ENCODE peak calls at places on chromosomes 16 and 17, in six cellular contexts. One of them, this sample, is unnamed.

GRCh38 chr17:39735882-39736281 is 1.9 kb upstream of the GRB7 start:
- DNase-seq in GM12891: no peak
- DNase-seq in HepG2: no peak
- DNase-seq in K562: no peak
- DNase-seq in GM12878: no peak
- DNase-seq in H1: no peak
- DNase-seq in this sample: no peak

GRCh38 chr16:75624921-75625334 is 1.8 kb upstream of the ADAT1 start:
- DNase-seq in GM12891: no peak
- DNase-seq in HepG2: peak
- DNase-seq in K562: peak
- DNase-seq in GM12878: no peak
- DNase-seq in H1: no peak
- DNase-seq in this sample: no peak

GRCh38 chr17:37191219-37191618 is 184.6 kb upstream of the C17orf78 start:
- DNase-seq in GM12891: no peak
- DNase-seq in HepG2: no peak
- DNase-seq in K562: no peak
- DNase-seq in GM12878: no peak
- DNase-seq in H1: no peak
- DNase-seq in this sample: no peak

GRCh38 chr17:44935116-44935515 is 12.5 kb downstream of the KIF18B start:
- DNase-seq in GM12891: no peak
- DNase-seq in HepG2: no peak
- DNase-seq in K562: no peak
- DNase-seq in GM12878: no peak
- DNase-seq in H1: no peak
- DNase-seq in this sample: no peak

GRCh38 chr16:13594798-13595197 is 325.2 kb upstream of the ERCC4 start:
- DNase-seq in GM12891: no peak
- DNase-seq in HepG2: no peak
- DNase-seq in K562: no peak
- DNase-seq in GM12878: no peak
- DNase-seq in H1: peak
- DNase-seq in this sample: no peak

GRCh38 chr16:63913278-63913677 is 1208.6 kb downstream of the CDH11 start:
- DNase-seq in GM12891: no peak
- DNase-seq in HepG2: no peak
- DNase-seq in K562: no peak
- DNase-seq in GM12878: no peak
- DNase-seq in H1: no peak
- DNase-seq in this sample: no peak

GRCh38 chr17:5897320-5897911 is 172.8 kb upstream of the WSCD1 start:
- DNase-seq in GM12891: no peak
- DNase-seq in HepG2: no peak
- DNase-seq in K562: no peak
- DNase-seq in GM12878: no peak
- DNase-seq in H1: no peak
- DNase-seq in this sample: no peak

GRCh38 chr16:85004587-85005205 is 6.6 kb downstream of the ZDHHC7 start:
- DNase-seq in GM12891: no peak
- DNase-seq in HepG2: no peak
- DNase-seq in K562: peak
- DNase-seq in GM12878: no peak
- DNase-seq in H1: no peak
- DNase-seq in this sample: no peak

GRCh38 chr17:75812096-75813001 is 27.7 kb downstream of the UNK start:
- DNase-seq in GM12891: no peak
- DNase-seq in HepG2: no peak
- DNase-seq in K562: no peak
- DNase-seq in GM12878: no peak
- DNase-seq in H1: no peak
- DNase-seq in this sample: no peak

GRCh38 chr17:21218101-21218500 is 4.1 kb upstream of the TMEM11 start:
- DNase-seq in GM12891: no peak
- DNase-seq in HepG2: no peak
- DNase-seq in K562: no peak
- DNase-seq in GM12878: no peak
- DNase-seq in H1: no peak
- DNase-seq in this sample: no peak

GRCh38 chr16:51261919-51262318 is 110.8 kb upstream of the SALL1 start:
- DNase-seq in GM12891: no peak
- DNase-seq in HepG2: no peak
- DNase-seq in K562: no peak
- DNase-seq in GM12878: no peak
- DNase-seq in H1: no peak
- DNase-seq in this sample: no peak

GRCh38 chr17:67980456-67980855 is 15.8 kb downstream of the C17orf58 start:
- DNase-seq in GM12891: no peak
- DNase-seq in HepG2: no peak
- DNase-seq in K562: no peak
- DNase-seq in GM12878: no peak
- DNase-seq in H1: peak
- DNase-seq in this sample: no peak

GRCh38 chr17:30921544-30922196 is at the start of gene ADAP2:
- DNase-seq in GM12891: peak
- DNase-seq in HepG2: no peak
- DNase-seq in K562: peak
- DNase-seq in GM12878: no peak
- DNase-seq in H1: peak
- DNase-seq in this sample: peak
- TF ChIP-seq TAF1 in GM12891: no peak
- TF ChIP-seq TAF1 in HepG2: no peak
- TF ChIP-seq TAF1 in K562: no peak
- TF ChIP-seq TAF1 in GM12878: no peak
- TF ChIP-seq TAF1 in H1: no peak
- TF ChIP-seq TAF1 in this sample: no peak

GRCh38 chr16:88118376-88118775 is 167.1 kb downstream of the BANP start:
- DNase-seq in GM12891: no peak
- DNase-seq in HepG2: no peak
- DNase-seq in K562: no peak
- DNase-seq in GM12878: no peak
- DNase-seq in H1: no peak
- DNase-seq in this sample: no peak

GRCh38 chr16:88120812-88121211 is 169.6 kb downstream of the BANP start:
- DNase-seq in GM12891: no peak
- DNase-seq in HepG2: no peak
- DNase-seq in K562: no peak
- DNase-seq in GM12878: no peak
- DNase-seq in H1: no peak
- DNase-seq in this sample: no peak

GRCh38 chr16:88113545-88114045 is 162.4 kb downstream of the BANP start:
- DNase-seq in GM12891: no peak
- DNase-seq in HepG2: no peak
- DNase-seq in K562: no peak
- DNase-seq in GM12878: no peak
- DNase-seq in H1: no peak
- DNase-seq in this sample: no peak

GRCh38 chr16:88119881-88120280 is 168.6 kb downstream of the BANP start:
- DNase-seq in GM12891: no peak
- DNase-seq in HepG2: no peak
- DNase-seq in K562: no peak
- DNase-seq in GM12878: no peak
- DNase-seq in H1: no peak
- DNase-seq in this sample: no peak

DNA sequence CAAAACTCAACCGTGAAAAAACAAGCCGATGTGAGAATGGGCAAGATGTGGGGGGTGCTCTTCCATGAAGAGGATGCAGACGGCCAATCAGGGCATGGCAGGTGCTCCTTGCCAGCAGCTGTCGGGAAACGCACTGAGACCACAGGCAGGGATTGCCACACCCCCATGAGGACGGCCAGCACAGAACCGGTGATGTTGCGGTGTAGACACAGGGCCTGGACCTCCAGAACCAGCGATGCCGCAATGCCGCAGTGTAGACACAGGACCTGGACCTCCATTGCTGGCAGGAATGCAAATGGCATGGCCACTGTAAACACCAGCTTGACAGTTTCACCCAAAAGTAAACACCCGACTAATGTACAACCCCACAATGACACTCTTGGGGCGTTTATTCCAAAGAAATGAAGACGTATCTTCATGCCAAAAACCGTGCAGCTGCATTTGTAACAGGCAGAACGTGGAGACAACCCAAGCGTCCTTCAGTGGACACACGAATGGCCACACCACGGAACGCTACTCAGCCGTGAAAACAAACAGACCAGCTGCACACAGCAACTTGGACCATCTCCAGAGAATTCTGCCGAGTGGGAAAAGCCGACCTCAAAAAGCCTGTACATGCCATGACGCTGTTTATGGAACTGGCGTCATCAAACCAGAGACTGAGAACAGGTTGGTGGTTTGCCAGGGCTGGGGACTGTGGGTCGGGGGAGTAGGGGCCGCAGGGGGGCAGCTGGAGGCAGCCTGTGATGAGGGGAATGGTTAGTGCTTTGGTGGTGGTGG is 165.1 kb downstream of the BANP start:
- DNase-seq in GM12891: no peak
- DNase-seq in HepG2: no peak
- DNase-seq in K562: no peak
- DNase-seq in GM12878: no peak
- DNase-seq in H1: no peak
- DNase-seq in this sample: no peak
- TF ChIP-seq POLR2A in GM12891: no peak
- TF ChIP-seq POLR2A in HepG2: no peak
- TF ChIP-seq POLR2A in K562: no peak
- TF ChIP-seq POLR2A in GM12878: no peak
- TF ChIP-seq POLR2A in H1: no peak
- TF ChIP-seq POLR2A in this sample: no peak

GRCh38 chr17:48283907-48284306 is 146.1 kb downstream of the SKAP1 start:
- DNase-seq in GM12891: no peak
- DNase-seq in HepG2: no peak
- DNase-seq in K562: no peak
- DNase-seq in GM12878: no peak
- DNase-seq in H1: no peak
- DNase-seq in this sample: no peak
- TF ChIP-seq POLR2AphosphoS5 in GM12891: no peak
- TF ChIP-seq POLR2AphosphoS5 in HepG2: no peak
- TF ChIP-seq POLR2AphosphoS5 in K562: no peak
- TF ChIP-seq POLR2AphosphoS5 in GM12878: no peak
- TF ChIP-seq POLR2AphosphoS5 in H1: no peak
- TF ChIP-seq POLR2AphosphoS5 in this sample: no peak

DNA sequence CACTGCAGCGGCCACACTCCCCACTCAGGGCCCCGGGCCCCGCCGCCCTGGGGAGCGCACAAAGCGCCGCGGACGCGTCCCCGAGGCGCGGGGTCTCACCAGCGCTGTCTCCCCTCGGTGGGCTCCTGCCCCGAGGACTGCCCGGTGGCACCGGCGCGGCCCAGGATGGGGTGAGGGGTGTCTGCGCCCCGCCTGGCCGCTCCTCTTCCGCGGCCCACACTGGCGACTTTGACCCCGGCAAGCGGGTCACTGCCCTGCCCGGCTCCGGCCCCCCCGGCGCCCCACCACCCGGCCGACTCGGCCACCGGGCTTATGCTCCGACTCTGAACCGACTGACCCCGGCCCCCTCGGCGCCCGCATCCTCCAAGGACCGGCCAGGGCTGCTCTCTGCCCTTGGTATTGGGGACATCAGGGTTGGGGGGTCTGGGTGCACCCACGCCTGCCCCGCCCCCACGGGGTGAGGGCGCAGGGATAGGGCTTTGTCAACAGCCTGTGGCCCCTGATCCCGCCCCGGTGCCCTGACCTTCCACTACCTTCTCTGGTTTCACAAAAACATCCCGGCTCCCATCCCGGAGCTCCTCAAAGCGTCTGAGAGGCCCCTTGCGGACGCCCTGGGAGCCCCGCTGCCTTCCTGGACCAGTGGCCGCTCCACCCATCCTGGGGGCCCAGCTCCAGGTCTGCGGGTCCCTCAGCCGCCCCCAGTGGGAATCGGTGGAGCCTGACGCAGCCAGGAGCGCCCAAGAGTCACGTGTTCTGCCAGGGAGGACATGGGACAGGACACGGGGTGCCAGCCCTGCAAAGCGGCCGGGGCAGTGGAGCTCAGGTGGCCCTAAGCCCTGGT is 829 bp downstream of the GCGR start:
- DNase-seq in GM12891: no peak
- DNase-seq in HepG2: no peak
- DNase-seq in K562: no peak
- DNase-seq in GM12878: no peak
- DNase-seq in H1: peak
- DNase-seq in this sample: no peak
- TF ChIP-seq TAF1 in GM12891: no peak
- TF ChIP-seq TAF1 in HepG2: no peak
- TF ChIP-seq TAF1 in K562: no peak
- TF ChIP-seq TAF1 in GM12878: no peak
- TF ChIP-seq TAF1 in H1: no peak
- TF ChIP-seq TAF1 in this sample: no peak

GRCh38 chr16:73068546-73069401 is 20.8 kb upstream of the ZFHX3 start:
- DNase-seq in GM12891: no peak
- DNase-seq in HepG2: peak
- DNase-seq in K562: no peak
- DNase-seq in GM12878: no peak
- DNase-seq in H1: no peak
- DNase-seq in this sample: no peak
- TF ChIP-seq POLR2A in GM12891: no peak
- TF ChIP-seq POLR2A in HepG2: no peak
- TF ChIP-seq POLR2A in K562: no peak
- TF ChIP-seq POLR2A in GM12878: no peak
- TF ChIP-seq POLR2A in H1: no peak
- TF ChIP-seq POLR2A in this sample: no peak